ENCODE peak calls at places on chromosomes 7 and 10, in eight cellular contexts. One of them, this sample, is unnamed.
A peak's percentile ranks its signal among the peaks of the same experiment; 100 is the strongest.

GRCh38 chr10:92834981-92835380 is 13.3 kb upstream of the EXOC6 start:
- DNase-seq in ovary: no peak
- DNase-seq in GM23248: peak; percentile 19
- DNase-seq in psoas muscle: no peak
- DNase-seq in HuH-7: no peak
- DNase-seq in astrocyte of the spinal cord: peak; percentile 46
- DNase-seq in HuH-7.5: no peak
- DNase-seq in NCI-H460: no peak
- DNase-seq in this sample: no peak

GRCh38 chr10:109127363-109127762 is 795.9 kb downstream of the XPNPEP1 start:
- DNase-seq in ovary: no peak
- DNase-seq in GM23248: no peak
- DNase-seq in psoas muscle: no peak
- DNase-seq in HuH-7: no peak
- DNase-seq in astrocyte of the spinal cord: no peak
- DNase-seq in HuH-7.5: no peak
- DNase-seq in NCI-H460: no peak
- DNase-seq in this sample: no peak

GRCh38 chr7:134605978-134606923 is 40.4 kb upstream of the BPGM start:
- DNase-seq in ovary: peak; percentile 74
- DNase-seq in GM23248: peak; percentile 74
- DNase-seq in psoas muscle: peak; percentile 67
- DNase-seq in HuH-7: peak; percentile 36
- DNase-seq in astrocyte of the spinal cord: peak; percentile 59
- DNase-seq in HuH-7.5: peak; percentile 21
- DNase-seq in NCI-H460: peak; percentile 75
- DNase-seq in this sample: no peak

GRCh38 chr7:100568176-100568935 is 5.3 kb downstream of the SAP25 start:
- DNase-seq in ovary: peak; percentile 47
- DNase-seq in GM23248: no peak
- DNase-seq in psoas muscle: peak; percentile 19
- DNase-seq in HuH-7: no peak
- DNase-seq in astrocyte of the spinal cord: no peak
- DNase-seq in HuH-7.5: peak; percentile 53
- DNase-seq in NCI-H460: no peak
- DNase-seq in this sample: no peak

GRCh38 chr10:61283066-61283465 is 170.1 kb downstream of the TMEM26 start:
- DNase-seq in ovary: no peak
- DNase-seq in GM23248: peak; percentile 53
- DNase-seq in psoas muscle: no peak
- DNase-seq in HuH-7: no peak
- DNase-seq in astrocyte of the spinal cord: no peak
- DNase-seq in HuH-7.5: no peak
- DNase-seq in NCI-H460: no peak
- DNase-seq in this sample: no peak

GRCh38 chr7:140767418-140767817 is 70.9 kb downstream of the NDUFB2 start:
- DNase-seq in ovary: no peak
- DNase-seq in GM23248: no peak
- DNase-seq in psoas muscle: no peak
- DNase-seq in HuH-7: no peak
- DNase-seq in astrocyte of the spinal cord: no peak
- DNase-seq in HuH-7.5: no peak
- DNase-seq in NCI-H460: no peak
- DNase-seq in this sample: no peak

GRCh38 chr10:81145975-81146374 is 608.3 kb downstream of the SH2D4B start:
- DNase-seq in ovary: no peak
- DNase-seq in GM23248: no peak
- DNase-seq in psoas muscle: no peak
- DNase-seq in HuH-7: no peak
- DNase-seq in astrocyte of the spinal cord: no peak
- DNase-seq in HuH-7.5: no peak
- DNase-seq in NCI-H460: no peak
- DNase-seq in this sample: no peak

GRCh38 chr7:23456093-23456492 is 14.2 kb downstream of the IGF2BP3 start:
- DNase-seq in ovary: no peak
- DNase-seq in GM23248: no peak
- DNase-seq in psoas muscle: no peak
- DNase-seq in HuH-7: no peak
- DNase-seq in astrocyte of the spinal cord: no peak
- DNase-seq in HuH-7.5: no peak
- DNase-seq in NCI-H460: no peak
- DNase-seq in this sample: no peak